ENCODE peak calls at places on chromosomes 13 and 19, in five cellular contexts. Y is A549, T is K562, H is WTC11, W is HepG2. S is an unnamed sample.
A peak's percentile ranks its signal among the peaks of the same experiment; 100 is the strongest.

GRCh38 chr19:11987405-11988231 is 22.8 kb downstream of the ZNF763 start:
- DNase-seq in W (peak; percentile 55), Y (no peak), H (peak; percentile 98), T (peak; percentile 85), S (peak; percentile 68)

GRCh38 chr13:33217256-33217655 is 68.3 kb downstream of the STARD13 start:
- DNase-seq in W (no peak), Y (no peak), H (no peak), T (no peak), S (no peak)

GRCh38 chr13:73683746-73684145 is 450.5 kb downstream of the KLF12 start:
- DNase-seq in Y (no peak), H (no peak), T (no peak), W (no peak), S (no peak)

GRCh38 chr19:2337329-2337707 is 8.8 kb downstream of the SPPL2B start:
- DNase-seq in Y (no peak), H (peak; percentile 76), T (no peak), W (peak; percentile 29), S (no peak)

GRCh38 chr13:113969973-113970611 is 3.8 kb downstream of the C13orf46 start:
- DNase-seq in W (no peak), Y (no peak), H (peak; percentile 8), T (no peak), S (no peak)

GRCh38 chr19:55210120-55210493 is 806 bp upstream of the PTPRH start:
- DNase-seq in T (peak; percentile 35), W (peak; percentile 91), H (no peak), Y (peak; percentile 91), S (no peak)

GRCh38 chr13:75635621-75636338 is at the start of gene LMO7:
- DNase-seq in T (peak; percentile 15), W (peak; percentile 48), H (peak; percentile 85), Y (peak; percentile 23), S (no peak)

GRCh38 chr19:38588041-38588440 is 29.7 kb downstream of the MAP4K1 start:
- DNase-seq in W (no peak), Y (no peak), H (no peak), T (no peak), S (no peak)

DNA sequence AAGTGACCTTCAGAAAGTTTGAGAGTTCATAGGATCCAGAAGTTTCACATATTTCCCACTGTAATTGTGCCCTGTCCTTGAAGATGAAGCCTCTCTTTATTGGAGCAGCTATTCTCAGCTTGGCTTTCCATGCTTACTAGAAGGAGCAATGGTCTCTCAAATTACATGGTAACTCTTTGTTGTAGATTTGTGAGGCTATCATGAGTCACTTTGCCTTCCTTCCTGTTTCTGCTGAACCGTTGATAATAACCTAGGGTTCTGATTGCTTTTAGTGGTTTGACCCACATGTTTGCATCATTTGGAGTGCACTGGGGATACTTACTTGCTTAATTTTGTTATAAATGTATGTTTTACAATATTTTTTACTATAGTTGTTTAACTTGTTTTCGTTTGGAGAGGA is 772.9 kb upstream of the SLITRK6 start:
- DNase-seq in H (no peak), T (no peak), W (no peak), Y (no peak), S (no peak)
- TF ChIP-seq ESRRA in H (no peak), T (no peak), W (no peak), Y (no peak), S (no peak)

DNA sequence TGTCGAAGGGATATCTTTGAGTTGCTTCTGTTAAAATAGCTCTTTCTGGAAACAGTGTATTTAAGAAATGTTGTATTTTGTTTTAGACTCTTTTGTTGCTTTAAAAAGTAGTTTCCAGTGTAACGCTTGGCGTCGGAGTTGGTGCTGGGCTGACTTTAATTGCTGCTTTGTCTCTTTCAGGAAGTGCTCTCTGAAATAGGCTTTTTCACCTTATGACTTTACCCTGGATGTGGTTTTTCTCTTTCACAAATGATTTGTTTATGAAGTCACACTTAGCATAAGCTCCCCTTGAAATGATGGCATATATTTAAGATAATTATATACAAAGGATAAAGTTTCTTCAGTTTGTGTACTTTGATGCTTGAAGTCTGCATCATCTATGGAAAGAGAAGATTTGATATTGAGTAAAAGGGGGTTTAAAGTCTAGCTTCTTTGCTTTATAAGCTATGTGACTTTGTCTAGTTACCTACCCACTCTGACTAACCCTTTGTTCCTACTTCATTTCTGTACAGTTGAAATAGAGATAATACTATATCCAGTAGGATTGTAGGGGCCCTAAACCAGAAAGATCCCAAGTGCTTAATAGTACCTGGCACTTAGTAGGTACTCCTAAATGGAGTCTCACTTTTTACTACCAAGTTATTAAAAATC is at the start of gene GPR18:
- DNase-seq in W (no peak), Y (no peak), T (no peak), H (no peak), S (peak; percentile 67)
- TF ChIP-seq ESRRA in W (no peak), Y (no peak), T (no peak), H (no peak), S (no peak)

GRCh38 chr19:10228925-10229324 is 2.2 kb downstream of the S1PR2 start:
- DNase-seq in T (peak; percentile 71), H (peak; percentile 54), Y (peak; percentile 59), W (peak; percentile 48), S (no peak)

GRCh38 chr19:10226376-10227214 is 4.5 kb downstream of the S1PR2 start:
- DNase-seq in H (no peak), W (no peak), T (no peak), Y (no peak), S (no peak)

GRCh38 chr19:10226021-10226375 is 5.1 kb downstream of the S1PR2 start:
- DNase-seq in T (no peak), W (no peak), Y (no peak), H (no peak), S (no peak)

GRCh38 chr19:10228393-10228792 is 2.7 kb downstream of the S1PR2 start:
- DNase-seq in T (no peak), Y (no peak), H (no peak), W (no peak), S (no peak)

GRCh38 chr19:10227215-10227971 is 3.7 kb downstream of the S1PR2 start:
- DNase-seq in Y (no peak), T (no peak), W (no peak), H (peak; percentile 52), S (no peak)
- TF ChIP-seq ESRRA in Y (no peak), T (no peak), W (no peak), H (no peak), S (no peak)

GRCh38 chr13:30382836-30383525 is 39.3 kb upstream of the UBE2L5 start:
- DNase-seq in Y (no peak), W (no peak), T (no peak), H (no peak), S (no peak)
- TF ChIP-seq ESRRA in Y (no peak), W (no peak), T (no peak), H (no peak), S (no peak)

S was measured in GM12878.